ENCODE peak calls at places on chromosomes 11 and 22, in six cellular contexts. H, J, K, U, Q and W are unnamed samples.

GRCh38 chr11:68016904-68017817 is 7.0 kb downstream of the ALDH3B1 start:
- DNase-seq in Q (peak; percentile 58), H (no peak), U (no peak), J (no peak), K (no peak), W (no peak)

GRCh38 chr11:15742626-15743243 is 613.6 kb downstream of the SOX6 start:
- DNase-seq in J (no peak), H (no peak), K (no peak), Q (no peak), U (no peak), W (no peak)

GRCh38 chr11:9884601-9885000 is 220.7 kb downstream of the SWAP70 start:
- DNase-seq in K (no peak), H (no peak), J (no peak), U (no peak), Q (no peak), W (no peak)

GRCh38 chr11:27700351-27701261 is at the start of gene BDNF:
- DNase-seq in Q (no peak), J (no peak), U (no peak), H (no peak), K (no peak), W (no peak)

GRCh38 chr11:32426819-32427615 is 8.3 kb downstream of the WT1 start:
- DNase-seq in K (no peak), U (peak; percentile 83), J (no peak), H (no peak), Q (no peak), W (no peak)

GRCh38 chr11:93481279-93481678 is 61.9 kb downstream of the SMCO4 start:
- DNase-seq in Q (no peak), U (no peak), J (no peak), H (no peak), K (no peak), W (no peak)

GRCh38 chr22:29702025-29702930 is 17.5 kb upstream of the CABP7 start:
- DNase-seq in J (no peak), K (peak; percentile 51), H (no peak), Q (peak; percentile 69), U (no peak), W (no peak)

GRCh38 chr22:44526431-44527115 is 28.5 kb upstream of the RTL6 start:
- DNase-seq in U (no peak), H (peak; percentile 16), K (no peak), J (no peak), Q (no peak), W (no peak)

GRCh38 chr11:76783901-76784813 is 1.0 kb downstream of the TSKU start:
- DNase-seq in K (peak; percentile 81), J (peak; percentile 79), H (no peak), Q (peak; percentile 78), U (peak; percentile 62), W (no peak)

GRCh38 chr11:94557992-94558391 is 9.2 kb upstream of the PIWIL4 start:
- DNase-seq in H (no peak), J (no peak), Q (no peak), U (no peak), K (no peak), W (no peak)

GRCh38 chr11:62921201-62921572 is at the start of gene CHRM1:
- DNase-seq in H (no peak), K (no peak), J (no peak), Q (no peak), U (no peak), W (no peak)

GRCh38 chr22:27181537-27181936 is 524.1 kb downstream of the MIAT start:
- DNase-seq in J (no peak), H (peak; percentile 21), U (no peak), Q (no peak), K (no peak), W (no peak)

GRCh38 chr11:64867748-64868462 is 10.5 kb downstream of the EHD1 start:
- DNase-seq in H (no peak), U (no peak), J (no peak), Q (peak; percentile 52), K (no peak), W (no peak)

GRCh38 chr11:21888814-21889213 is 304.1 kb upstream of the ANO5 start:
- DNase-seq in K (no peak), H (no peak), U (no peak), J (no peak), Q (no peak), W (no peak)

GRCh38 chr11:107282195-107282594 is 175.4 kb downstream of the CWF19L2 start:
- DNase-seq in U (no peak), J (no peak), K (no peak), Q (no peak), H (no peak), W (no peak)

GRCh38 chr11:61902313-61902712 is 11.0 kb upstream of the FADS3 start:
- DNase-seq in J (no peak), U (no peak), H (no peak), K (no peak), Q (no peak), W (no peak)

GRCh38 chr11:61090982-61091372 is 11.3 kb upstream of the CD5 start:
- DNase-seq in U (no peak), J (no peak), H (no peak), K (no peak), Q (no peak), W (no peak)

GRCh38 chr11:116729501-116730240 is 43.1 kb downstream of the BUD13 start:
- DNase-seq in U (no peak), Q (no peak), K (peak; percentile 35), J (no peak), H (no peak), W (no peak)

GRCh38 chr22:27952091-27952490 is 33.0 kb upstream of the PITPNB start:
- DNase-seq in H (no peak), J (no peak), Q (no peak), K (no peak), U (no peak), W (no peak)

GRCh38 chr11:47899801-47900200 is 51.7 kb upstream of the NUP160 start:
- DNase-seq in Q (no peak), J (no peak), U (no peak), H (no peak), K (no peak), W (no peak)

GRCh38 chr22:24390156-24390555 is 37.2 kb upstream of the ADORA2A start:
- DNase-seq in Q (no peak), U (no peak), K (no peak), J (no peak), H (no peak), W (no peak)

GRCh38 chr22:38404419-38404818 is 50.6 kb downstream of the KCNJ4 start:
- DNase-seq in U (no peak), J (no peak), H (no peak), Q (no peak), K (no peak), W (no peak)

GRCh38 chr22:10741210-10741609 is 4786.8 kb upstream of the OR11H1 start:
- DNase-seq in J (no peak), U (no peak), H (no peak), K (no peak), Q (no peak), W (no peak)

GRCh38 chr11:120432056-120433018 is 79.2 kb upstream of the GRIK4 start:
- DNase-seq in Q (peak; percentile 98), J (no peak), H (no peak), U (peak; percentile 54), K (no peak), W (no peak)

GRCh38 chr22:41094036-41094435 is 1.6 kb downstream of the EP300 start:
- DNase-seq in H (no peak), K (no peak), Q (no peak), U (no peak), J (no peak), W (no peak)

GRCh38 chr22:36456459-36456835 is 25.0 kb downstream of the TXN2 start:
- DNase-seq in Q (peak; percentile 28), K (no peak), J (no peak), H (no peak), U (no peak), W (no peak)

GRCh38 chr22:36455571-36456458 is 25.6 kb downstream of the TXN2 start:
- DNase-seq in J (no peak), K (no peak), U (no peak), H (no peak), Q (peak; percentile 30), W (no peak)

GRCh38 chr22:36453266-36453607 is 28.2 kb downstream of the TXN2 start:
- DNase-seq in U (no peak), K (no peak), J (no peak), H (no peak), Q (peak; percentile 58), W (no peak)

GRCh38 chr22:36453855-36454378 is 27.5 kb downstream of the TXN2 start:
- DNase-seq in U (no peak), Q (peak; percentile 20), H (no peak), J (no peak), K (no peak), W (no peak)

GRCh38 chr22:36454916-36455570 is 26.4 kb downstream of the TXN2 start:
- DNase-seq in H (peak; percentile 94), Q (peak; percentile 81), J (peak; percentile 91), U (peak; percentile 94), K (peak; percentile 92), W (peak; percentile 73)
- TF ChIP-seq CTCF in H (no peak), Q (peak; percentile 15), J (no peak), U (peak; percentile 45), K (no peak), W (no peak)

GRCh38 chr11:111833524-111833923 is 37.9 kb downstream of the ALG9 start:
- DNase-seq in Q (no peak), K (no peak), U (no peak), H (no peak), J (no peak), W (no peak)
- TF ChIP-seq CTCF in Q (no peak), K (no peak), U (peak; percentile 41), H (no peak), J (peak; percentile 14), W (peak; percentile 60)

GRCh38 chr22:22085702-22086500 is 103.3 kb upstream of the TOP3B start:
- DNase-seq in H (no peak), J (no peak), U (no peak), K (no peak), Q (no peak), W (no peak)

GRCh38 chr22:22082229-22082835 is 99.7 kb upstream of the TOP3B start:
- DNase-seq in U (no peak), J (no peak), K (no peak), Q (no peak), H (no peak), W (no peak)

GRCh38 chr22:22084089-22084711 is 101.6 kb upstream of the TOP3B start:
- DNase-seq in J (no peak), K (no peak), H (no peak), Q (no peak), U (no peak), W (no peak)

GRCh38 chr22:22080270-22080669 is 97.7 kb upstream of the TOP3B start:
- DNase-seq in U (no peak), H (no peak), K (no peak), J (no peak), Q (no peak), W (no peak)

DNA sequence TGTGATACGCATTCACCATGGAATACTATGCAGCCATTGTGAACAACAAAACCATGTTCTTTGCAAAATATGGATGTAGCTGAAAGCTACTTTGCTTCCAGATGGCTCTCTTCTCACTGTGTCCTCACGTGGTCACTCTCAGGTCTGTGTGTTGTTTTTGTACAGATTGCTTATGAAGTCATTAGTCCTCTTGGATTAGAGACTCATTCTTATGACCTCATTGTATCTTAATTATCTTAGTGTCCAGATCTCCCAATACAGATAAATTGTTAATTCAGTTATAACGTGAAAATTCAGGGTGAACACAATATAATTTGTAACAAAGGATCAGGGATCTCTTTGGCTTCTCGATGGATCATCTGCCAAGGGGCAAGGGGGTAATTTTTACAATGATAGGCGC is 100.4 kb upstream of the TOP3B start:
- DNase-seq in J (no peak), U (no peak), Q (no peak), K (no peak), H (no peak), W (no peak)
- TF ChIP-seq CTCF in J (no peak), U (no peak), Q (no peak), K (no peak), H (no peak), W (no peak)

GRCh38 chr22:42794551-42795510 is 62.2 kb downstream of the ARFGAP3 start:
- DNase-seq in J (no peak), H (no peak), U (no peak), K (no peak), Q (no peak), W (no peak)
- TF ChIP-seq CTCF in J (peak; percentile 50), H (no peak), U (peak; percentile 22), K (no peak), Q (no peak), W (no peak)